ENCODE peak calls at places on chromosomes 16 and 17, in six cellular contexts. W is fibroblast of mammary gland, G is thoracic aorta, B is mucosa of descending colon, V is PC-9, K is cardiac muscle cell. D is an unnamed sample.

GRCh38 chr17:81189670-81190530 is 23.9 kb upstream of the AATK start:
- DNase-seq in K (peak), W (no peak), G (no peak), B (no peak), V (no peak), D (no peak)

GRCh38 chr17:68310141-68310540 is 18.8 kb downstream of the ARSG start:
- DNase-seq in B (no peak), V (peak), K (no peak), G (no peak), W (no peak), D (peak)

GRCh38 chr17:12664894-12665262 is 812 bp upstream of the MYOCD start:
- DNase-seq in G (no peak), W (no peak), B (no peak), K (no peak), V (no peak), D (no peak)

GRCh38 chr16:66787427-66787826 is 14.0 kb downstream of the TERB1 start:
- DNase-seq in V (no peak), G (no peak), K (no peak), W (no peak), B (no peak), D (no peak)

GRCh38 chr17:46811978-46812583 is 6.4 kb downstream of the WNT3 start:
- DNase-seq in W (peak), G (no peak), V (no peak), K (no peak), B (no peak), D (peak)

GRCh38 chr17:61318684-61319098 is 81.0 kb upstream of the TBX2 start:
- DNase-seq in W (no peak), K (no peak), G (no peak), V (no peak), B (no peak), D (no peak)

GRCh38 chr17:76536511-76537287 is 810 bp downstream of the CYGB start:
- DNase-seq in K (no peak), W (no peak), V (no peak), G (no peak), B (no peak), D (no peak)

GRCh38 chr16:66511615-66512500 is 38.1 kb downstream of the TK2 start:
- DNase-seq in W (peak), V (peak), G (no peak), B (no peak), K (peak), D (peak)

GRCh38 chr17:78879679-78880186 is 23.3 kb downstream of the CEP295NL start:
- DNase-seq in B (peak), G (peak), K (peak), V (no peak), W (peak), D (peak)

GRCh38 chr17:62740066-62740465 is 68.0 kb downstream of the MARCHF10 start:
- DNase-seq in B (no peak), G (no peak), K (no peak), W (no peak), V (no peak), D (no peak)

GRCh38 chr16:85490971-85491771 is 122.0 kb upstream of the GSE1 start:
- DNase-seq in W (no peak), B (peak), V (no peak), K (peak), G (no peak), D (no peak)

GRCh38 chr16:75027520-75028300 is 28.9 kb downstream of the ZNRF1 start:
- DNase-seq in W (no peak), B (no peak), K (no peak), V (no peak), G (no peak), D (no peak)

GRCh38 chr16:17476414-17477259 is 5.9 kb upstream of the XYLT1 start:
- DNase-seq in B (peak), K (peak), G (no peak), V (no peak), W (peak), D (peak)

GRCh38 chr16:51968756-51969155 is 578.2 kb downstream of the TOX3 start:
- DNase-seq in W (no peak), V (no peak), B (no peak), K (no peak), G (no peak), D (peak)

GRCh38 chr16:51967566-51967965 is 579.4 kb downstream of the TOX3 start:
- DNase-seq in B (no peak), K (no peak), G (no peak), W (no peak), V (no peak), D (no peak)

GRCh38 chr16:51971184-51971583 is 575.8 kb downstream of the TOX3 start:
- DNase-seq in V (no peak), B (no peak), K (peak), G (no peak), W (peak), D (peak)
- TF ChIP-seq CTCF in V (peak), B (no peak), K (peak), G (no peak), W (peak), D (peak)

GRCh38 chr17:58081641-58082340 is 1.4 kb upstream of the DYNLL2 start:
- DNase-seq in W (no peak), G (no peak), K (no peak), B (no peak), V (no peak), D (no peak)
- H3K4me3 ChIP-seq in W (no peak), G (no peak), K (no peak), B (no peak), V (no peak), D (no peak)

GRCh38 chr17:5283531-5284315 is 1.6 kb downstream of the RABEP1 start:
- DNase-seq in G (no peak), V (peak), W (no peak), B (no peak), K (peak), D (no peak)

GRCh38 chr17:5282639-5283217 is 644 bp downstream of the RABEP1 start:
- DNase-seq in K (peak), B (peak), W (no peak), G (no peak), V (no peak), D (peak)

GRCh38 chr17:5286846-5287245 is 4.8 kb downstream of the RABEP1 start:
- DNase-seq in G (no peak), W (no peak), B (no peak), V (no peak), K (no peak), D (no peak)

GRCh38 chr17:5281814-5282638 is at the start of gene RABEP1:
- DNase-seq in V (peak), W (peak), K (peak), G (peak), B (peak), D (peak)
- TF ChIP-seq CTCF in V (no peak), W (no peak), K (peak), G (peak), B (no peak), D (no peak)

DNA sequence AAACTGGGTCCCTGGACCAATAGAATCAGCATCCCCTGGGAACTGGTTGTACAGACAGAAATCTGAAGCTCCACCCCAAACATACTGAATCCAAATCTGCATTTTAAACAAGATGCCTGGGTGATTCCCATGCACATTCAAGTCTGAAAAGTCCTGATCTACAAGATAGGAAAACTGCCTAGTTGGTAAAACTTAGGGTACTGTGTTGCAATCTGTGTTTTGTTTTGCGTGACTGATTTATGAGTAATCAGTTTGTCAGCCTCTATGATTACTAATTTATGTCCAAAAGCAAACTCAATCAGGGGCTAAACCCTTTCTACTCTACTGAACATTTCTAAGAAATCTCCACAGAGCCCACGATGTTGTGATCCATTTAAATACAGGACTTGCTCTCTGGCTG is 103.8 kb downstream of the YPEL2 start:
- DNase-seq in B (no peak), G (no peak), W (peak), V (peak), K (peak), D (peak)
- H3K4me3 ChIP-seq in B (no peak), G (no peak), W (no peak), V (peak), K (no peak), D (no peak)

GRCh38 chr16:80846275-80847013 is 42.0 kb upstream of the CDYL2 start:
- DNase-seq in B (no peak), V (no peak), K (no peak), W (no peak), G (no peak), D (no peak)

GRCh38 chr16:80852261-80852872 is 48.0 kb upstream of the CDYL2 start:
- DNase-seq in B (peak), W (peak), K (peak), V (no peak), G (no peak), D (peak)
- TF ChIP-seq CTCF in B (no peak), W (peak), K (peak), V (peak), G (peak), D (peak)

GRCh38 chr17:34603974-34604373 is 24.6 kb downstream of the TMEM132E start:
- DNase-seq in V (no peak), G (no peak), K (no peak), B (no peak), W (no peak), D (no peak)
- H3K4me3 ChIP-seq in V (no peak), G (no peak), K (no peak), B (no peak), W (no peak), D (no peak)

GRCh38 chr16:54409982-54410381 is 123.4 kb upstream of the IRX3 start:
- DNase-seq in V (no peak), G (no peak), B (no peak), W (no peak), K (no peak), D (no peak)
- TF ChIP-seq CTCF in V (no peak), G (no peak), B (no peak), W (no peak), K (no peak), D (no peak)

GRCh38 chr17:67215991-67216421 is 29.0 kb downstream of the HELZ start:
- DNase-seq in W (no peak), V (no peak), K (no peak), G (no peak), B (no peak), D (peak)

GRCh38 chr17:67211742-67212141 is 33.3 kb downstream of the HELZ start:
- DNase-seq in G (no peak), V (no peak), B (no peak), K (peak), W (peak), D (peak)

GRCh38 chr17:67210915-67211314 is 34.1 kb downstream of the HELZ start:
- DNase-seq in V (no peak), K (no peak), G (no peak), W (no peak), B (no peak), D (no peak)

GRCh38 chr17:67212231-67212630 is 32.8 kb downstream of the HELZ start:
- DNase-seq in G (no peak), B (no peak), V (no peak), W (peak), K (peak), D (peak)

GRCh38 chr17:67212716-67213417 is 32.1 kb downstream of the HELZ start:
- DNase-seq in B (peak), K (peak), V (peak), G (no peak), W (peak), D (peak)
- H3K4me3 ChIP-seq in B (no peak), K (no peak), V (no peak), G (no peak), W (no peak), D (no peak)

D was measured in fibroblast of villous mesenchyme.